ENCODE peak calls at places on chromosomes 12 and 14, in five cellular contexts. D is CD8-positive, alpha-beta memory T cell; I is suprapubic skin; K is astrocyte; V is effector memory CD4-positive, alpha-beta T cell. E is an unnamed sample.

GRCh38 chr12:40215977-40216376 is 8.8 kb upstream of the LRRK2 start:
- DNase-seq in D (no peak), K (no peak), V (no peak), I (no peak), E (no peak)

GRCh38 chr12:11513288-11513687 is 117.9 kb upstream of the PRB2 start:
- DNase-seq in D (no peak), K (no peak), V (no peak), I (no peak), E (no peak)

GRCh38 chr14:34122650-34123049 is 171.8 kb upstream of the EGLN3 start:
- DNase-seq in D (no peak), V (no peak), K (no peak), I (no peak), E (no peak)

GRCh38 chr14:24481622-24482324 is 26.3 kb downstream of the CMA1 start:
- DNase-seq in K (no peak), I (no peak), D (peak; percentile 15), V (no peak), E (no peak)

GRCh38 chr12:69096669-69097364 is 142.6 kb upstream of the CPSF6 start:
- DNase-seq in D (no peak), K (peak; percentile 68), V (no peak), I (no peak), E (no peak)

GRCh38 chr12:11729008-11729407 is 79.5 kb downstream of the ETV6 start:
- DNase-seq in V (no peak), D (no peak), K (no peak), I (no peak), E (no peak)

GRCh38 chr12:99153283-99153682 is 494.3 kb upstream of the GARIN6 start:
- DNase-seq in I (no peak), D (no peak), K (no peak), V (no peak), E (no peak)

GRCh38 chr12:116712458-116713303 is 25.2 kb downstream of the SPRING1 start:
- DNase-seq in D (no peak), V (no peak), I (no peak), K (no peak), E (no peak)

GRCh38 chr12:28870839-28871440 is 278.1 kb upstream of the FAR2 start:
- DNase-seq in D (no peak), V (no peak), K (peak; percentile 36), I (no peak), E (no peak)

GRCh38 chr14:33402604-33403003 is 463.9 kb downstream of the NPAS3 start:
- DNase-seq in V (no peak), I (no peak), K (no peak), D (no peak), E (no peak)

GRCh38 chr14:58196198-58196597 is 3.8 kb upstream of the ACTR10 start:
- DNase-seq in K (no peak), I (no peak), D (no peak), V (no peak), E (no peak)

GRCh38 chr14:51996148-51996746 is 6.9 kb downstream of the RTRAF start:
- DNase-seq in K (peak; percentile 7), V (no peak), I (no peak), D (peak; percentile 30), E (no peak)

GRCh38 chr12:124512667-124513296 is 54.6 kb downstream of the NCOR2 start:
- DNase-seq in D (no peak), V (no peak), K (peak; percentile 96), I (peak; percentile 94), E (peak; percentile 80)
- H3K4me1 ChIP-seq in D (no peaks in the 10 kb centered on the region), V (no peaks in the 10 kb centered on the region), K (peaks cover 91% of the 10 kb centered on the region), I (peaks cover 92% of the 10 kb centered on the region), E (peaks cover 100% of the 10 kb centered on the region)

GRCh38 chr12:130444081-130444480 is 106.4 kb downstream of the PIWIL1 start:
- DNase-seq in K (no peak), V (no peak), D (no peak), I (no peak), E (no peak)
- H3K4me1 ChIP-seq in K (no peaks in the 10 kb centered on the region), V (no peaks in the 10 kb centered on the region), D (no peaks in the 10 kb centered on the region), I (no peaks in the 10 kb centered on the region), E (no peaks in the 10 kb centered on the region)

GRCh38 chr12:108861878-108862587 is 4.7 kb upstream of the SSH1 start:
- DNase-seq in K (no peak), D (no peak), V (no peak), I (no peak), E (no peak)
- H3K4me1 ChIP-seq in K (peaks cover 13% of the 10 kb centered on the region), D (peaks cover 14% of the 10 kb centered on the region), V (peaks cover 11% of the 10 kb centered on the region), I (peaks cover 18% of the 10 kb centered on the region), E (no peaks in the 10 kb centered on the region)

DNA sequence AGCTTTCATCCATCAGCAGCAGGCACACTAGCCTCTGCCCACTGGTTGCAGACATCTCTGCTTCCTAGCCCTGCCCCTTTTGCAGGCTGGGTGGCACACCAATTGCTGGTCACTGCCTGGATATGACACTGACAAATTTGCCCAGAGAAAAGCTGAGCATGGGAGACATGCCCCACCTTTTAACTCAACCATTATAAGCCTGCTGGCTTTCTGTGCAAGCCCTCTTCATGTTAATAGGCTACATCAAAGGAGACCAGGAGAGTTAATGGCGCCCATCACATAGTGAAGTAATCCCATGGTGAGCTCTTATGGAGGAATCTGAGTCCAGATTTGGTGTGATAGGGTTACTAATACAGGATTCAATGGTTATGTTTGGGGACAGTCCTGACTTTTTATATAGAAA is 139.2 kb downstream of the KICS2 start:
- DNase-seq in V (no peak), K (no peak), I (no peak), D (no peak), E (no peak)
- H3K4me1 ChIP-seq in V (no peaks in the 10 kb centered on the region), K (peaks cover 11% of the 10 kb centered on the region), I (peaks cover 73% of the 10 kb centered on the region), D (no peaks in the 10 kb centered on the region), E (peaks cover 14% of the 10 kb centered on the region)

GRCh38 chr12:120238839-120239445 is 26.6 kb downstream of the PXN start:
- DNase-seq in D (no peak), I (no peak), V (no peak), K (no peak), E (no peak)
- H3K4me1 ChIP-seq in D (peaks cover 94% of the 10 kb centered on the region), I (peaks cover 90% of the 10 kb centered on the region), V (peaks cover 69% of the 10 kb centered on the region), K (peaks cover 51% of the 10 kb centered on the region), E (peaks cover 91% of the 10 kb centered on the region)

GRCh38 chr12:8827551-8828347 is 5.3 kb downstream of the A2ML1 start:
- DNase-seq in I (no peak), K (no peak), V (no peak), D (no peak), E (no peak)
- H3K4me1 ChIP-seq in I (peaks cover 32% of the 10 kb centered on the region), K (no peaks in the 10 kb centered on the region), V (no peaks in the 10 kb centered on the region), D (no peaks in the 10 kb centered on the region), E (no peaks in the 10 kb centered on the region)

GRCh38 chr12:124384299-124384894 is 89.5 kb downstream of the RFLNA start:
- DNase-seq in I (no peak), K (no peak), V (no peak), D (no peak), E (no peak)

GRCh38 chr12:124386661-124387509 is 92.0 kb downstream of the RFLNA start:
- DNase-seq in D (no peak), V (no peak), I (no peak), K (no peak), E (no peak)

GRCh38 chr12:124387510-124387855 is 92.6 kb downstream of the RFLNA start:
- DNase-seq in V (no peak), K (no peak), D (no peak), I (no peak), E (no peak)

GRCh38 chr12:124386059-124386458 is 91.2 kb downstream of the RFLNA start:
- DNase-seq in I (no peak), D (no peak), V (no peak), K (peak; percentile 42), E (no peak)

GRCh38 chr12:124385219-124385969 is 90.5 kb downstream of the RFLNA start:
- DNase-seq in D (no peak), K (peak; percentile 88), V (no peak), I (no peak), E (no peak)
- H3K4me1 ChIP-seq in D (peaks cover 9% of the 10 kb centered on the region), K (peaks cover 72% of the 10 kb centered on the region), V (peaks cover 9% of the 10 kb centered on the region), I (peaks cover 81% of the 10 kb centered on the region), E (no peaks in the 10 kb centered on the region)

DNA sequence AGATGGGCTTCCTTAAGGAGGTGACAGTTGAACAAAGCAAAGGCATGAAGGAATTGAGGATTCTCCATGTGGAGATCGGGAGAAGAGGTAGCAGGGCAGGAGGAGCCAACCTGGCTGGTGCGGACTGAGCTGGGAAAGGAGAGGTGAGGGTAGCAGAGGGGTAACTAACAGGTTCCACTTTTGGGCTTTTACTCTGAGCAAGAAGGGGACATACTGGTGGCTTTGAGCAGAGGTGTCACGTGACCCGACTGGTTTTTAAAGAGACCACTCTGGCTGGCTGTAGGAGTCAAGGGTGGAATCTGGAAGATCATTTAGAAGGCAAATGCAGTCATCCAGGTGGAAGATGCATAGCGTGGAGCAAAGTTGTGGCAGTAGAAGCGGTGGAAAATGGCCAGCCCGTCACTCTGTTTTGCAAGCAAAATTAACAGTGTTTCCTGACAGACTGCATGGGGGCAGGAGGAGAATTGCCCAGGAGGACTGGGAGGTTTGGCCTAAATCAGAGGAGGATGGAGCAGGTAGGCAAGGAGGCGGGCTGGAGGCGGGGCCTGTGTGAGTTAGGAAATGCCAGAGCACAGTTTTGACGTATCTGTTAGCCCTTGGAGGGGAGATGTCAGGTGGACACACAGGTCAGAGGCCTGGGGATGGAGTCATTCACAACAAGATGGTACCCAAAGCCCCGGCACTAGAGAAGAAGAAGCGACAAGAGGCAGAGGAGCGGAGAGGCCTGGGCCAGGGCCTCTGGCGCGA is 156.3 kb upstream of the FKBP4 start:
- DNase-seq in D (no peak), V (no peak), K (no peak), I (no peak), E (no peak)
- H3K4me1 ChIP-seq in D (peaks cover 18% of the 10 kb centered on the region), V (peaks cover 11% of the 10 kb centered on the region), K (peaks cover 16% of the 10 kb centered on the region), I (peaks cover 19% of the 10 kb centered on the region), E (peaks cover 6% of the 10 kb centered on the region)

GRCh38 chr14:96838449-96838848 is 41.3 kb downstream of the VRK1 start:
- DNase-seq in D (no peak), V (no peak), I (no peak), K (no peak), E (no peak)
- H3K4me1 ChIP-seq in D (no peaks in the 10 kb centered on the region), V (no peaks in the 10 kb centered on the region), I (no peaks in the 10 kb centered on the region), K (no peaks in the 10 kb centered on the region), E (no peaks in the 10 kb centered on the region)

E was measured in tibial nerve.